ENCODE peak calls at places on chromosome 19, in ten cellular contexts. C, I, X, W, M, A, Q, G, S and T are unnamed samples.

GRCh38 chr19:5240011-5240410 is 100.6 kb downstream of the PTPRS start:
- DNase-seq in A (no peak), C (no peak), I (no peak), G (no peak), S (no peak), M (no peak), W (no peak), Q (no peak), X (no peak), T (no peak)

GRCh38 chr19:32873560-32873959 is 4.0 kb upstream of the SLC7A9 start:
- DNase-seq in M (no peak), W (no peak), X (no peak), A (no peak), C (no peak), S (no peak), Q (no peak), G (no peak), I (no peak), T (no peak)

GRCh38 chr19:14433454-14434156 is 499 bp downstream of the PKN1 start:
- DNase-seq in X (no peak), Q (no peak), S (no peak), C (no peak), G (no peak), W (no peak), A (no peak), M (no peak), I (no peak), T (no peak)

GRCh38 chr19:7959209-7959608 is 15.7 kb upstream of the TIMM44 start:
- DNase-seq in W (no peak), Q (no peak), C (no peak), I (no peak), G (no peak), S (no peak), A (no peak), X (no peak), M (no peak), T (no peak)

GRCh38 chr19:30552593-30552992 is 180.4 kb downstream of the ZNF536 start:
- DNase-seq in C (no peak), A (no peak), G (no peak), S (no peak), M (no peak), X (no peak), W (no peak), I (no peak), Q (no peak), T (no peak)

GRCh38 chr19:5369962-5370367 is 29.4 kb upstream of the PTPRS start:
- DNase-seq in X (peak; percentile 82), C (peak; percentile 76), W (peak; percentile 8), I (peak; percentile 52), Q (peak; percentile 31), G (no peak), M (peak; percentile 66), A (no peak), S (peak; percentile 91), T (no peak)

GRCh38 chr19:38848299-38849146 is 1.3 kb downstream of the HNRNPL start:
- DNase-seq in S (no peak), M (no peak), Q (no peak), C (no peak), A (no peak), I (peak; percentile 4), G (no peak), X (no peak), W (no peak), T (no peak)

GRCh38 chr19:41595258-41595889 is 19.4 kb downstream of the CEACAM21 start:
- DNase-seq in G (peak; percentile 32), W (peak; percentile 88), M (peak; percentile 87), I (no peak), X (no peak), S (peak; percentile 70), Q (no peak), C (peak; percentile 19), A (no peak), T (no peak)

GRCh38 chr19:1133471-1133929 is 29.7 kb downstream of the GPX4 start:
- DNase-seq in I (peak; percentile 69), A (no peak), X (no peak), S (no peak), M (no peak), W (no peak), G (no peak), C (no peak), Q (peak; percentile 61), T (no peak)

GRCh38 chr19:47381653-47382279 is 32.7 kb downstream of the DHX34 start:
- DNase-seq in A (no peak), S (no peak), I (peak; percentile 62), Q (no peak), G (no peak), M (no peak), W (peak; percentile 16), C (no peak), X (no peak), T (no peak)

GRCh38 chr19:17138937-17139598 is 63.5 kb downstream of the MYO9B start:
- DNase-seq in M (no peak), Q (no peak), C (no peak), A (no peak), S (no peak), G (no peak), I (peak; percentile 79), W (no peak), X (no peak), T (no peak)